ENCODE peak calls at places on chromosomes 13 and 19, in five cellular contexts. A is CD8-positive, alpha-beta memory T cell; Z is body of pancreas; M is heart right ventricle; L is adipocyte. O is an unnamed sample.

GRCh38 chr19:55443824-55444719 is 972 bp upstream of the SHISA7 start:
- DNase-seq in A (no peak), Z (no peak), M (no peak), L (no peak), O (no peak)

GRCh38 chr13:42524487-42525034 is 49.4 kb upstream of the TNFSF11 start:
- DNase-seq in A (no peak), Z (no peak), M (no peak), L (no peak), O (no peak)

GRCh38 chr19:55383789-55384575 is at the start of gene TMEM238:
- DNase-seq in A (no peak), Z (peak; percentile 77), M (peak; percentile 59), L (peak; percentile 77), O (peak; percentile 56)

GRCh38 chr13:82878536-82878935 is 1003.7 kb downstream of the SLITRK1 start:
- DNase-seq in A (no peak), Z (no peak), M (no peak), L (peak; percentile 20), O (peak; percentile 25)

GRCh38 chr13:25978961-25979360 is 72.9 kb downstream of the SHISA2 start:
- DNase-seq in A (no peak), Z (no peak), M (no peak), L (no peak), O (no peak)

GRCh38 chr19:58046856-58047255 is 12.2 kb upstream of the ZNF135 start:
- DNase-seq in A (no peak), Z (no peak), M (no peak), L (no peak), O (no peak)

GRCh38 chr19:3443840-3444694 is 36.3 kb downstream of the SMIM24 start:
- DNase-seq in A (no peak), Z (peak; percentile 50), M (peak; percentile 71), L (no peak), O (no peak)

GRCh38 chr19:56080669-56081401 is 40.3 kb downstream of the ZNF787 start:
- DNase-seq in A (peak; percentile 54), Z (peak; percentile 84), M (peak; percentile 86), L (peak; percentile 90), O (peak; percentile 45)

GRCh38 chr19:4524808-4525562 is 6.7 kb upstream of the PLIN4 start:
- DNase-seq in A (peak; percentile 50), Z (peak; percentile 54), M (peak; percentile 74), L (peak; percentile 67), O (no peak)

GRCh38 chr19:55258476-55258827 is 365 bp downstream of the PPP6R1 start:
- DNase-seq in A (peak; percentile 45), Z (peak; percentile 25), M (no peak), L (peak; percentile 66), O (peak; percentile 14)

GRCh38 chr19:47096721-47097120 is 16.9 kb downstream of the ZC3H4 start:
- DNase-seq in A (no peak), Z (peak; percentile 64), M (no peak), L (no peak), O (no peak)

GRCh38 chr13:109684836-109685602 is 101.4 kb downstream of the IRS2 start:
- DNase-seq in A (no peak), Z (peak; percentile 74), M (peak; percentile 30), L (no peak), O (no peak)

GRCh38 chr13:20714161-20714560 is 10.7 kb downstream of the IL17D start:
- DNase-seq in A (no peak), Z (no peak), M (no peak), L (peak; percentile 26), O (peak; percentile 50)

GRCh38 chr19:6470173-6470572 is 6.1 kb downstream of the CRB3 start:
- DNase-seq in A (no peak), Z (no peak), M (no peak), L (no peak), O (no peak)

GRCh38 chr19:1066748-1067340 is at the start of gene ARHGAP45:
- DNase-seq in A (peak; percentile 82), Z (no peak), M (peak; percentile 55), L (peak; percentile 18), O (no peak)

GRCh38 chr13:22812793-22813192 is 368.0 kb upstream of the SGCG start:
- DNase-seq in A (no peak), Z (no peak), M (no peak), L (no peak), O (no peak)

GRCh38 chr19:4284176-4284958 is 5.3 kb downstream of the SHD start:
- DNase-seq in A (no peak), Z (no peak), M (no peak), L (no peak), O (no peak)

GRCh38 chr13:65926750-65927171 is 1303.4 kb downstream of the PCDH9 start:
- DNase-seq in A (no peak), Z (peak; percentile 38), M (peak; percentile 52), L (no peak), O (no peak)

GRCh38 chr13:112531263-112531794 is 56.6 kb downstream of the TUBGCP3 start:
- DNase-seq in A (no peak), Z (no peak), M (no peak), L (no peak), O (no peak)

GRCh38 chr19:50725218-50725931 is 2.2 kb downstream of the CLEC11A start:
- DNase-seq in A (no peak), Z (no peak), M (no peak), L (no peak), O (no peak)

GRCh38 chr19:5393088-5393487 is 52.5 kb upstream of the PTPRS start:
- DNase-seq in A (no peak), Z (no peak), M (no peak), L (no peak), O (no peak)

GRCh38 chr13:100984349-100984748 is 309.8 kb upstream of the TMTC4 start:
- DNase-seq in A (no peak), Z (no peak), M (no peak), L (no peak), O (no peak)

GRCh38 chr19:54905908-54906511 is at the start of gene NCR1:
- DNase-seq in A (no peak), Z (no peak), M (no peak), L (no peak), O (no peak)

GRCh38 chr19:14672043-14672872 is 2.4 kb downstream of the ADGRE3 start:
- DNase-seq in A (no peak), Z (no peak), M (no peak), L (no peak), O (no peak)

GRCh38 chr19:46732172-46732938 is 13.5 kb upstream of the FKRP start:
- DNase-seq in A (no peak), Z (no peak), M (no peak), L (no peak), O (peak; percentile 86)

GRCh38 chr13:48641404-48641803 is 12.3 kb upstream of the CYSLTR2 start:
- DNase-seq in A (no peak), Z (no peak), M (no peak), L (no peak), O (no peak)

GRCh38 chr13:102591988-102592781 is 4.6 kb upstream of the TPP2 start:
- DNase-seq in A (peak; percentile 60), Z (peak; percentile 64), M (peak; percentile 70), L (peak; percentile 87), O (peak; percentile 62)

GRCh38 chr13:112850273-112850672 is 118.7 kb upstream of the MCF2L start:
- DNase-seq in A (no peak), Z (no peak), M (no peak), L (no peak), O (no peak)

GRCh38 chr13:75437582-75438318 is 44.2 kb downstream of the TBC1D4 start:
- DNase-seq in A (no peak), Z (no peak), M (no peak), L (peak; percentile 17), O (peak; percentile 35)

GRCh38 chr13:24161010-24161775 is 673 bp downstream of the SPATA13 start:
- DNase-seq in A (peak; percentile 24), Z (peak; percentile 83), M (peak; percentile 34), L (peak; percentile 63), O (no peak)

DNA sequence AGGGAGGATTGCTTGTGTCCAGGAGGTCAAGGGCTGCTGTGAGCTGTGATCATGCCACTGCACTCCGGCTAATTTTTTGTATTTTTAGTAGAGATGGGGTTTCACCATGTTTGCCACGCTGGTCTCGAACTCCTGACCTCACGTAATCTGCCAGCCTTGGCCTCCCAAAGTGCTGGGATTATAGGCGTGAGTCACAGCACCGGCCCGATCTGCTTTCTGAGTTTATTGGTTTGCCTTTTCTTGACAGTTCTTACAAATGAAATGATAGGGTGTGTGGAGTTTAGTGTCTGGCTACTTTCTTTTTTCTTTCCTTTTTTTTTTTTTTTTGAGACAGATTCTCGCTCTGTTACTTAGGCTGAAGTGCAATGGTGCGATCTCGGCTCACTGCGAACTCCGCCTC is 848 bp downstream of the C19orf44 start:
- DNase-seq in A (no peak), Z (no peak), M (no peak), L (no peak), O (no peak)
- H3K4me1 ChIP-seq in A (peaks cover 10% of the 10 kb centered on the region), Z (peaks cover 19% of the 10 kb centered on the region), M (peaks cover 4% of the 10 kb centered on the region), L (peaks cover 13% of the 10 kb centered on the region), O (peaks cover 11% of the 10 kb centered on the region)

GRCh38 chr13:31978021-31978420 is 53.6 kb upstream of the FRY start:
- DNase-seq in A (no peak), Z (no peak), M (no peak), L (no peak), O (peak; percentile 19)
- H3K4me1 ChIP-seq in A (no peaks in the 10 kb centered on the region), Z (peaks cover 10% of the 10 kb centered on the region), M (no peaks in the 10 kb centered on the region), L (peaks cover 10% of the 10 kb centered on the region), O (peaks cover 4% of the 10 kb centered on the region)

DNA sequence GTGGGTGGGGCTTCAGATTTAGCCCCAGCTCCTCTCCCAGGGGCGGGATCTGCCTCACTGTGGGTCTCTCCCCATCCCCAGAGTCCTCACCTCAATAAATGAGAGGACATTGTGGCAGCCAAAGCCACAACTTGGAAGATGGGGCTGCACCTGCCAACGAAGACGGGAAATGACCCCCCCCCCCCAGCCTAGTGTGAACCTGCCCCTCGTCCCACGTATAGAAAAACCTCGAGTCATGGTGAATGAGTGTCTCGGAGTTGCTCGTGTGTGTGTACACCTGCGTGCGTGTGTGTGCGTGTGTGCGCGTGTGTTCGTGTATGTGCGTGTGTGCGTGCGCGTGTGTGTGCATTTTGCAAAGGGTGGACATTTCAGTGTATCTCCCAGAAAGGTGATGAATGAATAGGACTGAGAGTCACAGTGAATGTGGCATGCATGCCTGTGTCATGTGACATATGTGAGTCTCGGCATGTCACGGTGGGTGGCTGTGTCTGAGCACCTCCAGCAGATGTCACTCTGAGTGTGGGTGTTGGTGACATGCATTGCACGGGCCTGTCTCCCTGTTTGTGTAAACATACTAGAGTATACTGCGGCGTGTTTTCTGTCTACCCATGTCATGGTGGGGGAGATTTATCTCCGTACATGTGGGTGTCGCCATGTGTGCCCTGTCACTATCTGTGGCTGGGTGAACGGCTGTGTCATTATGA is 1.5 kb upstream of the TRAPPC5 start:
- DNase-seq in A (peak; percentile 53), Z (no peak), M (no peak), L (no peak), O (no peak)
- H3K4me1 ChIP-seq in A (peaks cover 35% of the 10 kb centered on the region), Z (peaks cover 18% of the 10 kb centered on the region), M (peaks cover 6% of the 10 kb centered on the region), L (peaks cover 6% of the 10 kb centered on the region), O (peaks cover 8% of the 10 kb centered on the region)

DNA sequence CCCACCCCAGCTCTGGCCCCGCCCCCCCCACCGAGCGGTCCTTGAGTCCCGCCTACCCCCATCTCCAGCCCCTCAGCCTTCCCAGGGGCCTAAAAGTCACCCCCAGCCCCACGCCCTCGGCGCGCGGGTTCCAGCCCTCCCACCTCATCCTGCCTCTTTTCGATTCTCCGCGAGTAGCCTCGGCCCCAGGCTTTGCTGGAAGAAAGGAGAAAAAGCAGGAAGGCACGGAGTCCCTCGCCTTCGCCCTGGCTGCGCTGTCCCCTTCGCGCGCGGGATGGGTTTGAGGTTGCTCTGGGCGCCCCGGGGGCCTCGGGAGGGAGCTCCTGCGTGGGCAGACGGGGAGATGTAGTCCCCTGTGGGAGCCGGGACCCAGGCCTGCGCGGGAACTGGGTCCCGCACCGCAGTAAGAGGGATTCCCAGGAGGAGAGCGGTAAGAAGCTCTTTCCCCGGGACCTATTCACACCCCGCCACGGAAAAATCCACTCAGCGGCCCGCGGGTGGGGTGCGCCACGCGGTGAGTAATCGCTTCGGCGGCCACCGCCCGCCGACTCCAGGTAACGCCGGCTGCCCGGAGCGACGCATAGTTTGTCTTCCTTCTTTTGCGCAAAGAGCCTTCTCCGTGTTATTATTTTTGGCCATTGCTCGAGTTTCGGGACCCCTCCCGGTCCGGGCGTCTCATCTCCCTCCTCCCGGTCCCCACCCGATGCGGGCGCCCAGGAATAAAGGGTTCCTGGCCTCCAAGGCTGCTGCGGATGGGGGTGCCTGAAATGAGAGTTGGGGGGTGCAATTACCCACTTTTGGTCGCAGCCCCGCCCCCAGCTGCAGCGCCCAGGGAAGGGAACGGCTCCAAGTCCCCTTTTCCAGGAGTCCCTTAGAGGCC is 863 bp upstream of the CRLF1 start:
- DNase-seq in A (no peak), Z (no peak), M (no peak), L (peak; percentile 21), O (no peak)
- H3K4me1 ChIP-seq in A (peaks cover 17% of the 10 kb centered on the region), Z (peaks cover 36% of the 10 kb centered on the region), M (peaks cover 44% of the 10 kb centered on the region), L (peaks cover 33% of the 10 kb centered on the region), O (peaks cover 9% of the 10 kb centered on the region)

O was measured in astrocyte.